ENCODE peak calls at places on chromosomes 12 and 14, in four cellular contexts. L is stomach, B is uterus, T is thyroid gland. U is an unnamed sample.

GRCh38 chr12:25187781-25188180 is 7.2 kb downstream of the DNAI7 start:
- DNase-seq in B (no peak), L (no peak), T (no peak), U (no peak)

GRCh38 chr14:32494566-32495434 is 165.7 kb downstream of the AKAP6 start:
- DNase-seq in B (no peak), T (no peak), L (no peak), U (no peak)

GRCh38 chr14:85439696-85440328 is 90.1 kb upstream of the FLRT2 start:
- DNase-seq in B (no peak), T (no peak), L (no peak), U (no peak)

GRCh38 chr14:72610831-72611200 is 283.1 kb downstream of the DPF3 start:
- DNase-seq in B (no peak), L (no peak), T (no peak), U (no peak)

GRCh38 chr12:24997970-24998582 is 49.2 kb upstream of the BCAT1 start:
- DNase-seq in B (no peak), T (no peak), L (no peak), U (no peak)

GRCh38 chr12:46269429-46270241 is 792 bp upstream of the SLC38A1 start:
- DNase-seq in B (no peak), L (no peak), T (no peak), U (peak)

GRCh38 chr14:94203473-94204210 is 29.5 kb downstream of the PPP4R4 start:
- DNase-seq in T (no peak), B (no peak), L (no peak), U (no peak)

GRCh38 chr12:114013601-114014345 is 47.6 kb upstream of the RBM19 start:
- DNase-seq in L (no peak), T (no peak), B (no peak), U (no peak)

GRCh38 chr12:1405619-1406018 is 188.8 kb downstream of the FBXL14 start:
- DNase-seq in B (no peak), L (no peak), T (no peak), U (no peak)

GRCh38 chr14:104749111-104749649 is 3.8 kb upstream of the SIVA1 start:
- DNase-seq in T (no peak), L (no peak), B (no peak), U (peak)

GRCh38 chr14:21846227-21846885 is 172.7 kb upstream of the OR4E1 start:
- DNase-seq in T (peak), L (peak), B (no peak), U (peak)

GRCh38 chr12:130097342-130097741 is 64.9 kb upstream of the FZD10 start:
- DNase-seq in T (no peak), B (no peak), L (no peak), U (no peak)

GRCh38 chr14:96905825-96906224 is 108.6 kb downstream of the VRK1 start:
- DNase-seq in T (no peak), B (no peak), L (no peak), U (no peak)

GRCh38 chr14:28609228-28609828 is 157.3 kb upstream of the FOXG1 start:
- DNase-seq in T (peak), L (peak), B (no peak), U (peak)

GRCh38 chr14:62528296-62528695 is 517.0 kb downstream of the KCNH5 start:
- DNase-seq in T (no peak), B (no peak), L (no peak), U (no peak)

GRCh38 chr12:47820631-47821345 is 1.1 kb upstream of the HDAC7 start:
- DNase-seq in B (peak), T (peak), L (peak), U (peak)

GRCh38 chr14:65070710-65071033 is 31.6 kb downstream of the MAX start:
- DNase-seq in B (no peak), L (peak), T (peak), U (no peak)

GRCh38 chr12:6552140-6552551 is 3.7 kb downstream of the IFFO1 start:
- DNase-seq in L (no peak), B (peak), T (peak), U (peak)

GRCh38 chr12:62919827-62920226 is 15.1 kb downstream of the PPM1H start:
- DNase-seq in T (no peak), B (no peak), L (peak), U (peak)

GRCh38 chr12:37733856-37734255 is 582.7 kb upstream of the ALG10B start:
- DNase-seq in T (no peak), L (no peak), B (no peak), U (no peak)

GRCh38 chr12:112735296-112735695 is 56.3 kb upstream of the RPH3A start:
- DNase-seq in T (no peak), L (no peak), B (no peak), U (no peak)

GRCh38 chr12:122946690-122947271 is 19.5 kb downstream of the ABCB9 start:
- DNase-seq in B (peak), L (peak), T (peak), U (peak)

GRCh38 chr14:36522347-36522971 is 2.4 kb upstream of the NKX2-1 start:
- DNase-seq in T (peak), L (no peak), B (no peak), U (no peak)

GRCh38 chr14:64952598-64953309 is 10.2 kb upstream of the GPX2 start:
- DNase-seq in L (no peak), B (no peak), T (no peak), U (no peak)

GRCh38 chr14:92515510-92516343 is 2.1 kb downstream of the RIN3 start:
- DNase-seq in B (no peak), T (no peak), L (no peak), U (no peak)

GRCh38 chr14:101561897-101562490 is 699 bp downstream of the DIO3 start:
- DNase-seq in T (no peak), B (no peak), L (no peak), U (no peak)

GRCh38 chr14:101563654-101564443 is 2.6 kb downstream of the DIO3 start:
- DNase-seq in B (no peak), T (no peak), L (no peak), U (no peak)

GRCh38 chr14:101564444-101564776 is 3.1 kb downstream of the DIO3 start:
- DNase-seq in B (no peak), L (no peak), T (no peak), U (no peak)

GRCh38 chr14:101562659-101563351 is 1.5 kb downstream of the DIO3 start:
- DNase-seq in L (no peak), T (no peak), B (no peak), U (no peak)

DNA sequence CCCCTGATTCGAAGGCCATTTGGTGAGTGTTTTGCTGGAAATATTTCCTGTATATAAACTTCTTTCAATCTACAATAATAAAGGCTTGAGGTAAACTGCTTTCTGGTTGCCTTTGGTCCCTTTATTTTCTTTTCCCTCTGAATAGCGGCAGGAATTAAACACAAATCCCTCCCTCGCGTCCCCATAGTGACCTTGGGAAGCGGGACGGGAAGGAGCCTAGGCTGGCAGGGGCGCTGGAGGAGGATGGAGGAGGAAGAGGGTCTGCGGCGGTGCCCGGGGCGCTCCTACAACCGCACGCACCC is 2.0 kb downstream of the DIO3 start:
- DNase-seq in B (no peak), L (no peak), T (no peak), U (no peak)
- H3K27ac ChIP-seq in B (no peak), L (no peak), T (no peak), U (no peak)

GRCh38 chr12:57523706-57524614 is 1.3 kb downstream of the MBD6 start:
- DNase-seq in T (no peak), B (peak), L (no peak), U (no peak)

GRCh38 chr12:57521475-57522018 is 1.1 kb upstream of the MBD6 start:
- DNase-seq in L (peak), T (peak), B (peak), U (peak)

GRCh38 chr12:57522887-57523705 is 472 bp downstream of the MBD6 start:
- DNase-seq in T (peak), L (peak), B (peak), U (peak)

GRCh38 chr12:57520008-57520726 is at the start of gene DDIT3:
- DNase-seq in T (peak), L (peak), B (peak), U (peak)

DNA sequence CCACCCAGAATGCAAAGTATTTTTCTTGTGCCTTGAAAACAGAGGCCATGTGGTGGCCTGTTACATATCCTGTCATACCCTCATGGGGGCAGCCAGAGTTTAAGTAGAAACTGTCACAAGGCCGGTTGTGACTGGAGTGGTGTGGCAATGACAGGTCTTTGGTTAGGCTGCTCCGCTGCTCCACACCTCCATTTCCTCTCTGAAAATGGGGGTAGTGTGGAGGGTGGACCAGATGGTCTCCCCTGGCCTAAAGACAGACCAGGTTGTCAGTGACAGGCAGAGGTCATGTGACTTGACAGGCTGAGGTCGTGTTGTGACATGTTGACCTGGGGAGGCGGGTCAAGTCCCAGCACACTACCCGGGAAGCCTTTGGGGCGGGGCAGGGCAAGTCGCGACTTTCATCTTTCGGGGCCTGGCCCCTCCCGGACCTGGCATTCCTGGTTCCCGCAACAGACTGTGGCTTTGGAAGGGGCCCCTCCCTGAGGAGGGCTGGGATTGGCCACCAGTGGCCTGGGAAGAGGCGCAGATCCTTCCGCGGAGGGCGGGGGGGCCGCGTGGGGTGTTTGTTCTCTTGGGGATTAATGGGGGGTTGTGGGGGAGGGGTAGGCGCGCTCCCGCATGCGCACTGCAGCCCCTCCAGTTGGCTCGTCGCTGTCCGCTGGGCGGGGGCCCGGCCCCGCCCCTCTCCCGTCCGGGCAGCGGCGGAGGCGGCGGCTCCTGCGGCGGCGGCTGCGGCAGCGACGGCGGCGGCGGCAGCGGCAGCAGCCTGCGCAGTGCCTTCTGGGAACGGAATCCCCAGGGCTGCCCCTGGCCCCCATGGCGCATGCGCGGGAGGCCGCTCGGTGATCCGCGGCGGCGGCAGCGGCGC is at the start of gene MBD6:
- DNase-seq in B (peak), L (peak), T (peak), U (peak)
- TF ChIP-seq POLR2A in B (peak), L (no peak), T (peak), U (peak)

DNA sequence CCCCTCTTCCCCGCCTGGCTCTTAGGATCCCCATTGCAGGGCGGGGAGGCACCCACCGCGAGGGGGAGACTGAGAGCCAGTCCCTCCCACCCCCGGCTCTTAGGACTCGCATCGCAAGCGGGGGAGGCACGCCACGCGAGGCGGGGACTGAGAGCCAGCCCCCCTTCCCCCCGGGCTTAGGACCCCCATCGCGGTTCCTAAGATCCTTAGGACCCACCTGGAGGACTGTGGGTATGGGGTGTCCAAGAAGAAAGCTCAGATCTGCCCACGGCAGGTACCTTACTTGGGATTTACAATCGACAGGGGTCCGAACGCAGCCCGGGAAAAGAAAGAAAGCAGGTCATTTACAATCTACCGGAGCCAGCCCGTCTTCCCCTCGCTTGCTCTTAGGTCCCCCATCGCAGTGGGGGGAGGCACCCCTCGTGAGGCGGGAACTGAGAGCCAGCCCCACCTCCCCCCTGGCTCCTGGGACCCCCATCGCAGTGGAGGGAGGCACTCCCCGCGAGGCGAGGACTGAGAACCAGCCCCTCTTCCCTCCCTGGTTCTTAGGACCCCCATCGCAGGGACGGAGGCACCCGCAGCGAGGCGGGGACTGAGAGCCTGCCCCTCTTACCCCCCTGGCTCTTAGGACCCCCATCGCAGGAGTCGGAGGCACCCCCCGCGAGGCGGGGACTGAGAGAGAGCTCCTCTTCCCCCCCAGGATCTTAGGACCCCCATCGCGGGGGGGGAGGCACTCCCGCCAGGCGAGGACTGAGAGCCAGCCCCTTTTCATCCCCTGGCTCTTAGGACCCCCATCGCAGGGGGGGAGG is 43.7 kb downstream of the DDX11 start:
- DNase-seq in T (peak), B (peak), L (peak), U (peak)
- H3K4me3 ChIP-seq in T (peak), B (peak), L (peak), U (peak)

GRCh38 chr14:34785223-34786006 is 71.0 kb upstream of the CFL2 start:
- DNase-seq in T (no peak), B (no peak), L (no peak), U (no peak)

GRCh38 chr14:34780646-34781045 is 66.3 kb upstream of the CFL2 start:
- DNase-seq in T (no peak), L (no peak), B (no peak), U (no peak)

GRCh38 chr14:34778744-34779143 is 64.4 kb upstream of the CFL2 start:
- DNase-seq in T (no peak), L (no peak), B (no peak), U (no peak)

GRCh38 chr14:34782031-34782430 is 67.6 kb upstream of the CFL2 start:
- DNase-seq in L (no peak), B (no peak), T (no peak), U (no peak)

GRCh38 chr14:34781242-34781641 is 66.8 kb upstream of the CFL2 start:
- DNase-seq in B (peak), T (no peak), L (no peak), U (no peak)
- H3K27ac ChIP-seq in B (no peak), T (no peak), L (no peak), U (no peak)

GRCh38 chr12:68806488-68807237 is 1.3 kb upstream of the MDM2 start:
- DNase-seq in L (no peak), T (no peak), B (no peak), U (no peak)

GRCh38 chr12:68805592-68806120 is 2.3 kb upstream of the MDM2 start:
- DNase-seq in T (no peak), L (no peak), B (no peak), U (no peak)

GRCh38 chr12:68809190-68810026 is 1.4 kb downstream of the MDM2 start:
- DNase-seq in T (no peak), B (no peak), L (no peak), U (no peak)

GRCh38 chr12:68807576-68808387 is at the start of gene MDM2:
- DNase-seq in B (peak), T (peak), L (peak), U (peak)

DNA sequence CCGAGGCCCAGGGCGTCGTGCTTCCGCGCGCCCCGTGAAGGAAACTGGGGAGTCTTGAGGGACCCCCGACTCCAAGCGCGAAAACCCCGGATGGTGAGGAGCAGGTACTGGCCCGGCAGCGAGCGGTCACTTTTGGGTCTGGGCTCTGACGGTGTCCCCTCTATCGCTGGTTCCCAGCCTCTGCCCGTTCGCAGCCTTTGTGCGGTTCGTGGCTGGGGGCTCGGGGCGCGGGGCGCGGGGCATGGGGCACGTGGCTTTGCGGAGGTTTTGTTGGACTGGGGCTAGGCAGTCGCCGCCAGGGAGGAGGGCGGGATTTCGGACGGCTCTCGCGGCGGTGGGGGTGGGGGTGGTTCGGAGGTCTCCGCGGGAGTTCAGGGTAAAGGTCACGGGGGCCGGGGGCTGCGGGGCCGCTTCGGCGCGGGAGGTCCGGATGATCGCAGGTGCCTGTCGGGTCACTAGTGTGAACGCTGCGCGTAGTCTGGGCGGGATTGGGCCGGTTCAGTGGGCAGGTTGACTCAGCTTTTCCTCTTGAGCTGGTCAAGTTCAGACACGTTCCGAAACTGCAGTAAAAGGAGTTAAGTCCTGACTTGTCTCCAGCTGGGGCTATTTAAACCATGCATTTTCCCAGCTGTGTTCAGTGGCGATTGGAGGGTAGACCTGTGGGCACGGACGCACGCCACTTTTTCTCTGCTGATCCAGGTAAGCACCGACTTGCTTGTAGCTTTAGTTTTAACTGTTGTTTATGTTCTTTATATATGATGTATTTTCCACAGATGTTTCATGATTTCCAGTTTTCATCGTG is 612 bp downstream of the MDM2 start:
- DNase-seq in T (peak), L (peak), B (peak), U (peak)
- TF ChIP-seq POLR2A in T (peak), L (no peak), B (peak), U (no peak)

GRCh38 chr12:105226219-105226618 is 9.8 kb downstream of the APPL2 start:
- DNase-seq in T (no peak), L (peak), B (peak), U (peak)
- H3K4me3 ChIP-seq in T (no peak), L (no peak), B (no peak), U (no peak)

GRCh38 chr14:95489163-95489887 is 27.1 kb downstream of the SYNE3 start:
- DNase-seq in L (no peak), T (no peak), B (no peak), U (peak)
- H3K27ac ChIP-seq in L (peak), T (peak), B (peak), U (peak)

GRCh38 chr14:105857816-105858675 is 331.7 kb downstream of the TMEM121 start:
- DNase-seq in L (no peak), B (peak), T (no peak), U (peak)

GRCh38 chr14:105855893-105856675 is 329.7 kb downstream of the TMEM121 start:
- DNase-seq in L (no peak), T (no peak), B (peak), U (peak)

GRCh38 chr14:105858676-105859025 is 332.3 kb downstream of the TMEM121 start:
- DNase-seq in T (no peak), L (no peak), B (peak), U (peak)

GRCh38 chr14:105856676-105857222 is 330.4 kb downstream of the TMEM121 start:
- DNase-seq in L (no peak), B (peak), T (no peak), U (peak)

GRCh38 chr14:105857223-105857815 is 330.9 kb downstream of the TMEM121 start:
- DNase-seq in L (no peak), T (no peak), B (no peak), U (peak)
- TF ChIP-seq POLR2A in L (no peak), T (no peak), B (no peak), U (no peak)

GRCh38 chr14:54652890-54653201 is 85.9 kb downstream of the SAMD4A start:
- DNase-seq in T (no peak), L (no peak), B (no peak), U (no peak)

GRCh38 chr14:54653764-54654469 is 87.0 kb downstream of the SAMD4A start:
- DNase-seq in T (peak), L (no peak), B (peak), U (no peak)

GRCh38 chr14:54651649-54652048 is 84.7 kb downstream of the SAMD4A start:
- DNase-seq in L (no peak), B (no peak), T (no peak), U (no peak)

GRCh38 chr14:54651018-54651351 is 84.1 kb downstream of the SAMD4A start:
- DNase-seq in B (no peak), T (no peak), L (no peak), U (no peak)

GRCh38 chr14:54652188-54652889 is 85.4 kb downstream of the SAMD4A start:
- DNase-seq in B (peak), L (peak), T (peak), U (peak)
- H3K4me3 ChIP-seq in B (no peak), L (no peak), T (no peak), U (peak)

GRCh38 chr12:124437121-124437520 is 130.3 kb downstream of the NCOR2 start:
- DNase-seq in B (no peak), T (no peak), L (no peak), U (no peak)
- H3K27ac ChIP-seq in B (no peak), T (no peak), L (peak), U (no peak)

U was measured in testis.